ENCODE peak calls at places on chromosomes 12 and 14, in four cellular contexts. L is ovary; T is CD4-positive, alpha-beta memory T cell; E is CD8-positive, alpha-beta memory T cell. N is an unnamed sample. For H3K27me3 and H3K4me1, the result is how much of the 10 kb centered on the place peaks cover.

GRCh38 chr12:68446896-68447806 is 115.0 kb upstream of the MDM1 start:
- DNase-seq in L (no peak), E (no peak), T (no peak), N (no peak)

GRCh38 chr12:58356794-58357193 is 415.4 kb downstream of the ATP23 start:
- DNase-seq in L (no peak), T (no peak), E (no peak), N (no peak)

GRCh38 chr12:57101892-57102695 is 9.1 kb downstream of the STAT6 start:
- DNase-seq in E (no peak), L (no peak), T (no peak), N (no peak)

GRCh38 chr14:34665785-34666425 is 36.0 kb upstream of the SNX6 start:
- DNase-seq in L (no peak), T (peak), E (no peak), N (peak)

GRCh38 chr14:100132161-100132902 is 27.1 kb downstream of the DEGS2 start:
- DNase-seq in T (no peak), E (no peak), L (no peak), N (no peak)

GRCh38 chr14:32657081-32657480 is 281.6 kb upstream of the NPAS3 start:
- DNase-seq in L (no peak), T (no peak), E (no peak), N (no peak)

GRCh38 chr14:92644601-92645515 is 103.6 kb downstream of the LGMN start:
- DNase-seq in E (no peak), T (no peak), L (no peak), N (no peak)

GRCh38 chr12:67747869-67748760 is 99.6 kb downstream of the DYRK2 start:
- DNase-seq in E (no peak), T (no peak), L (no peak), N (no peak)

GRCh38 chr12:38586652-38587219 is 270.2 kb downstream of the ALG10B start:
- DNase-seq in L (no peak), E (no peak), T (no peak), N (no peak)

GRCh38 chr12:124422142-124422569 is 127.3 kb downstream of the RFLNA start:
- DNase-seq in T (no peak), L (peak), E (no peak), N (peak)

GRCh38 chr12:65204886-65205525 is 35.6 kb downstream of the LEMD3 start:
- DNase-seq in L (no peak), T (no peak), E (no peak), N (no peak)

GRCh38 chr14:34052658-34053014 is 101.8 kb upstream of the EGLN3 start:
- DNase-seq in T (no peak), L (no peak), E (no peak), N (no peak)

GRCh38 chr12:51482808-51483532 is 58.3 kb downstream of the SLC4A8 start:
- DNase-seq in L (no peak), T (peak), E (no peak), N (no peak)

GRCh38 chr12:48824112-48824511 is 5.8 kb downstream of the CACNB3 start:
- DNase-seq in L (no peak), E (peak), T (peak), N (no peak)

GRCh38 chr14:38755036-38755435 is 348.0 kb downstream of the SEC23A start:
- DNase-seq in E (no peak), L (no peak), T (no peak), N (no peak)

GRCh38 chr14:60315591-60315990 is 66.6 kb downstream of the PPM1A start:
- DNase-seq in T (no peak), L (no peak), E (no peak), N (no peak)

DNA sequence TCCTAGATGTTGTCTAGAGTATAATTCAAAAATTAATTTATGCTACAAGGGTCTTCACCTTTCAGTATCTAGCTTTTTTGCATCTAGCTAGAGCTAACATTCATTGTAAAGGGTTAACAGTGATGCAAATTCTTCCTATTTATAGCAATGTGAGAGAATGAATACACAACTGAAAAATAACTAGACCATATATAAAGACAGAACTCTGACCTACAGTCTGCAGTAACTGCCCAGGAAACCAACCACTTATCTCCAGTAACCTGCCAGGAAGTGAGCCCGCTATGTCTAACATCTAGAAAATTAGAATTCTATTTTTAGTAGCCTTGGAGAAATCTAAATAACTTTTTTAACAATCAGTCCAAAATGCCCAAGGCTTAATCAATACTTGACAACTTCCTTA is 1021.9 kb downstream of the LRFN5 start:
- DNase-seq in T (no peak), L (no peak), E (no peak), N (no peak)
- H3K27me3 ChIP-seq in T (under half), L (under half), E (under half), N (under half)

GRCh38 chr14:88823968-88824313 is 510 bp upstream of the TTC8 start:
- DNase-seq in E (no peak), L (no peak), T (no peak), N (no peak)
- H3K27ac ChIP-seq in E (peak), L (peak), T (peak), N (peak)

GRCh38 chr14:56118611-56119181 is 485 bp downstream of the PELI2 start:
- DNase-seq in T (no peak), E (peak), L (peak), N (peak)

GRCh38 chr14:56116128-56116900 is 1.9 kb upstream of the PELI2 start:
- DNase-seq in L (no peak), T (peak), E (no peak), N (no peak)

GRCh38 chr14:56119221-56119967 is 1.2 kb downstream of the PELI2 start:
- DNase-seq in L (peak), E (peak), T (peak), N (peak)

GRCh38 chr14:56120091-56120632 is 2.0 kb downstream of the PELI2 start:
- DNase-seq in E (no peak), L (no peak), T (no peak), N (no peak)

GRCh38 chr14:56117765-56118610 is at the start of gene PELI2:
- DNase-seq in T (peak), E (peak), L (peak), N (peak)
- H3K4me1 ChIP-seq in T (under half), E (under half), L (under half), N (under half)

DNA sequence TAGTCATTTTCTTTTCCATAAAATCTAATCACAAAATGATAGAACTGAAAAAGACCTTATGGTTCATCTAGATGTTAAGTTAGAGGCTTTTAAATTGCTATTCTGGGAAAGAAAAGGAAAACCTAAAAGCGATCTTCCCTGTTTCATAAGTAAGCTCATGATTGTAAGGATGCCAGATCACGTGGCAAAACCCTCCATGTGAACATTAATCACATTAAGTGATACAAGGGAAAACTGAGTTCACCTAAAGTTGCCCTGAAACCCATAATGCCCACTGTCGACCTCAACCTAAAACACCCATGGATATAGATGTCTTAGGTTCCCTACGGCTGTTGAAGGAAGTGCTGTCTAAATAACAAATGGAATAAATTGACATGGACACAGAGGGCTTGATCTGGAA is 3.0 kb upstream of the STXBP6 start:
- DNase-seq in E (no peak), L (no peak), T (no peak), N (no peak)
- H3K27me3 ChIP-seq in E (under half), L (under half), T (under half), N (under half)

DNA sequence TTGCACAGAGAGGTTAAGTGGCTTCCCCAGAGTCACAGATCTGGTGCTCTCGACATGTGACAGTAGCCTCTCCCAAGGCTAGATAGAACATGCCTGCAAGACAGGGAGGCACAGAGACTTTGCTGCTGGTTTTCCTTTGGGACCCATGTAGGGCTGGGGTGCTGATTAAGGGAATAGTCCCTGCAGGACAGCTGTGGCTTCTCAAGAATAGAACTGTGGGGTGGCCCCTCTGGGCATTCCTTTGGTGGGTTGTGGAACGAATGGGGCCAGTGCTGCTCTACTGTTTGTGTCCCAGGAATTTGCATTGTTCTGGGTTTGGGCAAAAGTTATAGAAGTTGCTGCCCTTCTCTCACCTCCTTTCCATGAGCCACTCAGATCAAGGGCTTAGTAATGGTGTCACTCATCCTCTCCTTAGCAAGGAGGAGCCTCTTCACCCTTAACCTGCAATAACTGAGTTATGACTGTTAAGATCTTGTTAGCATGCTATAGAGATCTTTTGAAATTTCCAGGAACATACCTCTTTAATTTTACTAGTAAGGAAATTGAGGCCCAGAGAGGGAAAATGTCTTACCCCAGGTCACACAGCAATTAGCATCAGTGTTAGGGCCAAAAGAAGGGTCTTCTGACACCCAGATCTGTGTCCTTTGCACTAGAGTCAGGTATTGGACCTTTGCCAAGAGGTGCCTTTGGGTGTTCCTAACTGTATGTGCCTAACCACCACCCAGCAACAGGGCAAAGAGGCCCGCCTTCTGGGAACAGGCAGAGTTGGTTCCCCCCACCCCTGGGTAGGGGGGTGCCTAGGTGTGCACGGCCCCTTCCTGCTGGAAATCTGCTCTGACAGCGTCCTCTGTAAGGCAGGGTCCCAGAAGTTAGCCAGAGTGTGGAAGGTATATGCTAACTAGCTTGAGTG is 31.4 kb downstream of the CD9 start:
- DNase-seq in E (no peak), T (no peak), L (no peak), N (no peak)
- H3K27ac ChIP-seq in E (no peak), T (peak), L (no peak), N (peak)

GRCh38 chr14:81511110-81511900 is 22.3 kb downstream of the SEL1L start:
- DNase-seq in E (no peak), T (no peak), L (no peak), N (no peak)

GRCh38 chr14:81506512-81506911 is 27.1 kb downstream of the SEL1L start:
- DNase-seq in E (no peak), L (no peak), T (no peak), N (no peak)

GRCh38 chr14:81509321-81509720 is 24.3 kb downstream of the SEL1L start:
- DNase-seq in E (no peak), L (no peak), T (no peak), N (no peak)

GRCh38 chr14:81504864-81505263 is 28.8 kb downstream of the SEL1L start:
- DNase-seq in T (no peak), E (no peak), L (no peak), N (no peak)

DNA sequence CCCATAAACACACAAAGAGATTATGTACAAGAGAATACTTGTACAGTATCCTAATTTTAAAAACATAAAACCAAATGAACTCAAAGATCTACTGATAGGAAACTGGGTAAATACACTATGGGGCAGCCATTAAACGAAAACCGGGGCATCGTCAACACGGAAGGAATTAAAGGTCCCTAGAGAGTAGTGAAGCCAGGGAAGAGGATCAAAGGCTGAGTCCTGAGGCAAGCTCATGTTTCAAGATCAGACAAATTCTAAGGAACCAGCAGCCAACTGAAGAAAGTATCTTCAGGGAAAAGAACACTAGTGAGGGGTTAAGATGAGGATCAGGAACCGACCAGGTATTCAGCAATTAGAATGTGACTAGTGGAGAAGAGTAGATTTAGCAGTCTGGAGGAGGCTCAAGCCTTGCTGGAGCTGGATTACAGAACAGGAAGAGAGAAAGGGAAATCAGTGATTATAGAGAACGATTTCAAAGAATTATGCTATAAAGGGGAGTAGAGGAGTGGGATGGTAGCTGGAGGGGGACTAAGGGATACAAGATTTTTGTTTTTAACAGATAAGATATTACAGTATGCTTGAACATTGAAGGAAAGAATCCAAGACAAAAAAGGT is 23.7 kb downstream of the SEL1L start:
- DNase-seq in L (no peak), T (no peak), E (no peak), N (no peak)
- H3K4me1 ChIP-seq in L (under half), T (under half), E (under half), N (under half)

GRCh38 chr12:130051900-130052299 is 110.4 kb upstream of the FZD10 start:
- DNase-seq in T (no peak), L (no peak), E (no peak), N (no peak)
- H3K27me3 ChIP-seq in T (under half), L (under half), E (under half), N (under half)

DNA sequence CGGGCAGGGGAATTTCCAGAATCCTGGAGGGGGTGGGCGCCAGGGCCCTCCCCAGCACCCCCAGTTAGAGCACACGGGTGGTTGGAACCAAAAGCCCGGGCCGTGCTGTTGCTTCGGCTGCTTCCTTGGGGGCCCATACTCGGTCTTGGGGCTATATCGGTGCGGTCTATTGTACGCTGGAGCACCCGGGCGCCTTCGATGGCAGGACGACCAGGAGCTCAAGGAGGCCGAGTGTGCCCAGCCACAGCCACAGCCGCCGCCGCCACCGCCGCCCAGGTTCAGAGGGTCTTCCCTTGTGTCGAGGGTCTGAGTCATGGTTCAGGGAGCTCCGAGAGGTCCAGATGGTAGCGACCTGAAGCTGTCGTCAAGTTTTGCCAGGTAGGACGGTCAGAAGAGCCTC is 548 bp downstream of the CCER1 start:
- DNase-seq in E (no peak), T (no peak), L (no peak), N (no peak)
- H3K27ac ChIP-seq in E (no peak), T (no peak), L (no peak), N (no peak)

N was measured in heart right ventricle.